ENCODE peak calls at places on chromosomes 16 and 17, in four cellular contexts. D is GM12865; M is activated T-cell treated with anti-CD3 and anti-CD28 coated beads, Interleukin-2, amount 50 U/mL, for 24 hours; C is HuH-7.5. S is an unnamed sample.

GRCh38 chr17:44010966-44011647 is 3.7 kb downstream of the TMEM101 start:
- DNase-seq in M (no peak), C (no peak), D (no peak), S (no peak)

GRCh38 chr16:63655846-63656245 is 1466.0 kb downstream of the CDH11 start:
- DNase-seq in C (no peak), D (no peak), M (no peak), S (no peak)

GRCh38 chr16:55811811-55812210 is 21.1 kb downstream of the CES1 start:
- DNase-seq in M (no peak), C (no peak), D (no peak), S (no peak)

GRCh38 chr17:48068491-48068961 is 20.4 kb downstream of the NFE2L1 start:
- DNase-seq in C (no peak), D (peak), M (no peak), S (no peak)

GRCh38 chr17:44826123-44826790 is 3.8 kb downstream of the GJC1 start:
- DNase-seq in D (no peak), M (no peak), C (no peak), S (no peak)

GRCh38 chr16:81451753-81452680 is 7.4 kb downstream of the CMIP start:
- DNase-seq in D (no peak), M (peak), C (peak), S (no peak)

GRCh38 chr17:15502315-15503112 is 35.1 kb upstream of the CDRT4 start:
- DNase-seq in C (peak), D (peak), M (peak), S (peak)

GRCh38 chr16:10308305-10309193 is 77.3 kb upstream of the ATF7IP2 start:
- DNase-seq in M (no peak), C (no peak), D (peak), S (no peak)

GRCh38 chr17:77721823-77722160 is 236.7 kb upstream of the TNRC6C start:
- DNase-seq in C (no peak), D (no peak), M (no peak), S (no peak)

GRCh38 chr16:84024854-84025253 is 17.7 kb downstream of the SLC38A8 start:
- DNase-seq in C (no peak), D (no peak), M (no peak), S (no peak)

GRCh38 chr17:31744541-31744951 is 114.5 kb downstream of the COPRS start:
- DNase-seq in C (no peak), D (no peak), M (no peak), S (no peak)

GRCh38 chr17:33234930-33235685 is 58.0 kb downstream of the ASIC2 start:
- DNase-seq in D (peak), M (peak), C (no peak), S (no peak)

GRCh38 chr16:84563776-84564420 is 54.0 kb downstream of the COTL1 start:
- DNase-seq in C (no peak), D (no peak), M (no peak), S (no peak)

GRCh38 chr17:18213666-18214270 is 11.7 kb upstream of the LLGL1 start:
- DNase-seq in D (no peak), C (no peak), M (no peak), S (no peak)

GRCh38 chr16:75620326-75621169 is 2.5 kb downstream of the ADAT1 start:
- DNase-seq in M (peak), D (peak), C (no peak), S (no peak)

GRCh38 chr17:79033741-79034501 is 10.0 kb downstream of the C1QTNF1 start:
- DNase-seq in D (no peak), C (no peak), M (no peak), S (no peak)

GRCh38 chr16:57169327-57169726 is 16.5 kb downstream of the PSME3IP1 start:
- DNase-seq in C (no peak), M (no peak), D (no peak), S (no peak)

GRCh38 chr16:57632568-57632967 is 4.1 kb downstream of the ADGRG1 start:
- DNase-seq in C (no peak), D (no peak), M (no peak), S (no peak)

GRCh38 chr16:89140401-89140800 is 31.1 kb upstream of the CDH15 start:
- DNase-seq in M (no peak), D (no peak), C (no peak), S (no peak)

GRCh38 chr17:1714488-1714979 is 4.4 kb upstream of the TLCD2 start:
- DNase-seq in M (peak), D (no peak), C (peak), S (peak)

GRCh38 chr16:25823891-25824290 is 132.1 kb downstream of the HS3ST4 start:
- DNase-seq in C (no peak), D (no peak), M (no peak), S (no peak)

GRCh38 chr17:81528651-81529436 is 667 bp downstream of the FSCN2 start:
- DNase-seq in D (no peak), M (no peak), C (no peak), S (no peak)

GRCh38 chr17:67637901-67638641 is 79.7 kb upstream of the NOL11 start:
- DNase-seq in C (peak), D (no peak), M (no peak), S (no peak)

GRCh38 chr17:74584307-74584706 is 7.8 kb downstream of the CD300LD start:
- DNase-seq in M (no peak), D (no peak), C (no peak), S (no peak)

S was measured in 8988T.